ENCODE peak calls at places on chromosomes 1 and 21, in five cellular contexts. R, W, F, S and K are unnamed samples.

GRCh38 chr1:71343686-71344416 is 263.0 kb upstream of the ZRANB2 start:
- DNase-seq in R (no peak), W (no peak), F (no peak), S (no peak), K (no peak)

GRCh38 chr1:66220477-66220876 is 313.5 kb upstream of the SGIP1 start:
- DNase-seq in R (no peak), W (no peak), F (no peak), S (no peak), K (no peak)

GRCh38 chr1:202844935-202845334 is 34.2 kb downstream of the PCAT6 start:
- DNase-seq in R (no peak), W (no peak), F (no peak), S (no peak), K (no peak)

GRCh38 chr21:33047231-33047630 is 21.5 kb downstream of the OLIG2 start:
- DNase-seq in R (peak), W (no peak), F (no peak), S (peak), K (no peak)

GRCh38 chr1:26771643-26772321 is 16.0 kb upstream of the PIGV start:
- DNase-seq in R (peak), W (peak), F (no peak), S (peak), K (no peak)

GRCh38 chr1:214362188-214362882 is 81.4 kb downstream of the SMYD2 start:
- DNase-seq in R (peak), W (no peak), F (no peak), S (peak), K (no peak)

GRCh38 chr1:47298025-47298699 is 15.8 kb downstream of the STIL start:
- DNase-seq in R (no peak), W (no peak), F (no peak), S (no peak), K (no peak)

GRCh38 chr1:7560128-7560527 is 211.0 kb upstream of the VAMP3 start:
- DNase-seq in R (no peak), W (no peak), F (no peak), S (no peak), K (no peak)

GRCh38 chr1:194033646-194034045 is 847.2 kb upstream of the B3GALT2 start:
- DNase-seq in R (no peak), W (no peak), F (no peak), S (no peak), K (no peak)

GRCh38 chr1:34928066-34928864 is 1.2 kb downstream of the DLGAP3 start:
- DNase-seq in R (no peak), W (no peak), F (no peak), S (no peak), K (no peak)

GRCh38 chr1:20666804-20667203 is 5.6 kb upstream of the DDOST start:
- DNase-seq in R (no peak), W (no peak), F (peak), S (peak), K (no peak)

GRCh38 chr1:30043256-30043655 is 680.1 kb downstream of the MATN1 start:
- DNase-seq in R (no peak), W (no peak), F (no peak), S (no peak), K (no peak)

GRCh38 chr21:37348664-37349063 is 17.9 kb upstream of the DYRK1A start:
- DNase-seq in R (no peak), W (no peak), F (no peak), S (peak), K (no peak)

GRCh38 chr1:227944931-227945890 is 2.5 kb downstream of the WNT9A start:
- DNase-seq in R (no peak), W (no peak), F (peak), S (no peak), K (no peak)

GRCh38 chr1:173267453-173267945 is 60.4 kb upstream of the TNFSF4 start:
- DNase-seq in R (peak), W (no peak), F (no peak), S (peak), K (no peak)

GRCh38 chr1:57848406-57848805 is 424.5 kb upstream of the DAB1 start:
- DNase-seq in R (peak), W (no peak), F (no peak), S (peak), K (no peak)